ENCODE peak calls at places on chromosomes 7 and 10, in five cellular contexts. Y, I, F, H and K are unnamed samples.

GRCh38 chr10:76991571-76991970 is 646.0 kb downstream of the KCNMA1 start:
- DNase-seq in Y (no peak), I (no peak), F (no peak), H (no peak), K (no peak)

GRCh38 chr7:47142169-47142866 is 439.6 kb downstream of the TNS3 start:
- DNase-seq in Y (no peak), I (no peak), F (no peak), H (no peak), K (no peak)

GRCh38 chr10:114384181-114384580 is 20.1 kb downstream of the AFAP1L2 start:
- DNase-seq in Y (no peak), I (no peak), F (no peak), H (no peak), K (no peak)

GRCh38 chr10:67402620-67403019 is 293.4 kb downstream of the CTNNA3 start:
- DNase-seq in Y (no peak), I (no peak), F (no peak), H (no peak), K (no peak)

GRCh38 chr10:122234416-122234815 is 36.7 kb upstream of the BTBD16 start:
- DNase-seq in Y (no peak), I (no peak), F (no peak), H (peak), K (no peak)

GRCh38 chr10:100894033-100894432 is 18.7 kb upstream of the SLF2 start:
- DNase-seq in Y (no peak), I (no peak), F (no peak), H (no peak), K (peak)

GRCh38 chr7:91264924-91265681 is 870 bp downstream of the FZD1 start:
- DNase-seq in Y (peak), I (peak), F (peak), H (peak), K (peak)

GRCh38 chr7:76408121-76408560 is 1.4 kb downstream of the SSC4D start:
- DNase-seq in Y (no peak), I (no peak), F (no peak), H (no peak), K (no peak)

GRCh38 chr10:111034598-111035310 is 42.1 kb upstream of the ADRA2A start:
- DNase-seq in Y (no peak), I (no peak), F (no peak), H (no peak), K (no peak)